ENCODE peak calls at places on chromosomes 7 and 10, in nine cellular contexts. One of them, this sample, is unnamed.

GRCh38 chr7:41508755-41509154 is 194.1 kb downstream of the INHBA start:
- DNase-seq in CD4-positive, alpha-beta memory T cell: no peak
- DNase-seq in fibroblast of villous mesenchyme: peak
- DNase-seq in fibroblast of lung: no peak
- DNase-seq in fibroblast of pulmonary artery: peak
- DNase-seq in A549: no peak
- DNase-seq in left lung: no peak
- DNase-seq in astrocyte of the spinal cord: no peak
- DNase-seq in CD8-positive, alpha-beta memory T cell: no peak
- DNase-seq in this sample: no peak

GRCh38 chr7:135645296-135645904 is 16.9 kb upstream of the STMP1 start:
- DNase-seq in CD4-positive, alpha-beta memory T cell: peak
- DNase-seq in fibroblast of villous mesenchyme: peak
- DNase-seq in fibroblast of lung: peak
- DNase-seq in fibroblast of pulmonary artery: peak
- DNase-seq in A549: peak
- DNase-seq in left lung: no peak
- DNase-seq in astrocyte of the spinal cord: peak
- DNase-seq in CD8-positive, alpha-beta memory T cell: no peak
- DNase-seq in this sample: peak

GRCh38 chr10:44925224-44925623 is 14.1 kb downstream of the TMEM72 start:
- DNase-seq in CD4-positive, alpha-beta memory T cell: no peak
- DNase-seq in fibroblast of villous mesenchyme: no peak
- DNase-seq in fibroblast of lung: peak
- DNase-seq in fibroblast of pulmonary artery: peak
- DNase-seq in A549: no peak
- DNase-seq in left lung: no peak
- DNase-seq in astrocyte of the spinal cord: no peak
- DNase-seq in CD8-positive, alpha-beta memory T cell: no peak
- DNase-seq in this sample: peak

GRCh38 chr7:108108131-108108530 is 22.0 kb downstream of the LAMB4 start:
- DNase-seq in CD4-positive, alpha-beta memory T cell: no peak
- DNase-seq in fibroblast of villous mesenchyme: no peak
- DNase-seq in fibroblast of lung: no peak
- DNase-seq in fibroblast of pulmonary artery: no peak
- DNase-seq in A549: no peak
- DNase-seq in left lung: no peak
- DNase-seq in astrocyte of the spinal cord: no peak
- DNase-seq in CD8-positive, alpha-beta memory T cell: no peak
- DNase-seq in this sample: no peak

GRCh38 chr10:59805043-59805442 is 51.8 kb upstream of the MRLN start:
- DNase-seq in CD4-positive, alpha-beta memory T cell: no peak
- DNase-seq in fibroblast of villous mesenchyme: no peak
- DNase-seq in fibroblast of lung: no peak
- DNase-seq in fibroblast of pulmonary artery: peak
- DNase-seq in A549: peak
- DNase-seq in left lung: no peak
- DNase-seq in astrocyte of the spinal cord: no peak
- DNase-seq in CD8-positive, alpha-beta memory T cell: no peak
- DNase-seq in this sample: peak

GRCh38 chr10:49610735-49611165 is 640 bp downstream of the SLC18A3 start:
- DNase-seq in CD4-positive, alpha-beta memory T cell: no peak
- DNase-seq in fibroblast of villous mesenchyme: no peak
- DNase-seq in fibroblast of lung: no peak
- DNase-seq in fibroblast of pulmonary artery: no peak
- DNase-seq in A549: no peak
- DNase-seq in left lung: no peak
- DNase-seq in astrocyte of the spinal cord: no peak
- DNase-seq in CD8-positive, alpha-beta memory T cell: no peak
- DNase-seq in this sample: no peak

GRCh38 chr7:81460646-81461045 is 309.2 kb downstream of the HGF start:
- DNase-seq in CD4-positive, alpha-beta memory T cell: no peak
- DNase-seq in fibroblast of villous mesenchyme: no peak
- DNase-seq in fibroblast of lung: no peak
- DNase-seq in fibroblast of pulmonary artery: no peak
- DNase-seq in A549: no peak
- DNase-seq in left lung: no peak
- DNase-seq in astrocyte of the spinal cord: no peak
- DNase-seq in CD8-positive, alpha-beta memory T cell: no peak
- DNase-seq in this sample: no peak

GRCh38 chr7:148772297-148773089 is 73.8 kb downstream of the CUL1 start:
- DNase-seq in CD4-positive, alpha-beta memory T cell: no peak
- DNase-seq in fibroblast of villous mesenchyme: peak
- DNase-seq in fibroblast of lung: peak
- DNase-seq in fibroblast of pulmonary artery: peak
- DNase-seq in A549: peak
- DNase-seq in left lung: no peak
- DNase-seq in astrocyte of the spinal cord: peak
- DNase-seq in CD8-positive, alpha-beta memory T cell: no peak
- DNase-seq in this sample: no peak

GRCh38 chr10:97481071-97481470 is 17.2 kb downstream of the MMS19 start:
- DNase-seq in CD4-positive, alpha-beta memory T cell: no peak
- DNase-seq in fibroblast of villous mesenchyme: no peak
- DNase-seq in fibroblast of lung: no peak
- DNase-seq in fibroblast of pulmonary artery: no peak
- DNase-seq in A549: no peak
- DNase-seq in left lung: no peak
- DNase-seq in astrocyte of the spinal cord: no peak
- DNase-seq in CD8-positive, alpha-beta memory T cell: no peak
- DNase-seq in this sample: no peak

GRCh38 chr7:132488634-132489302 is 87.5 kb downstream of the PLXNA4 start:
- DNase-seq in CD4-positive, alpha-beta memory T cell: no peak
- DNase-seq in fibroblast of villous mesenchyme: no peak
- DNase-seq in fibroblast of lung: peak
- DNase-seq in fibroblast of pulmonary artery: no peak
- DNase-seq in A549: no peak
- DNase-seq in left lung: no peak
- DNase-seq in astrocyte of the spinal cord: peak
- DNase-seq in CD8-positive, alpha-beta memory T cell: no peak
- DNase-seq in this sample: no peak

GRCh38 chr10:132148261-132149251 is 38.2 kb upstream of the DPYSL4 start:
- DNase-seq in CD4-positive, alpha-beta memory T cell: no peak
- DNase-seq in fibroblast of villous mesenchyme: no peak
- DNase-seq in fibroblast of lung: no peak
- DNase-seq in fibroblast of pulmonary artery: no peak
- DNase-seq in A549: no peak
- DNase-seq in left lung: peak
- DNase-seq in astrocyte of the spinal cord: no peak
- DNase-seq in CD8-positive, alpha-beta memory T cell: peak
- DNase-seq in this sample: no peak

GRCh38 chr10:121404611-121405010 is 193.6 kb downstream of the FGFR2 start:
- DNase-seq in CD4-positive, alpha-beta memory T cell: no peak
- DNase-seq in fibroblast of villous mesenchyme: no peak
- DNase-seq in fibroblast of lung: no peak
- DNase-seq in fibroblast of pulmonary artery: no peak
- DNase-seq in A549: no peak
- DNase-seq in left lung: no peak
- DNase-seq in astrocyte of the spinal cord: no peak
- DNase-seq in CD8-positive, alpha-beta memory T cell: no peak
- DNase-seq in this sample: no peak

GRCh38 chr10:22325272-22325947 is 4.5 kb downstream of the BMI1 start:
- DNase-seq in CD4-positive, alpha-beta memory T cell: peak
- DNase-seq in fibroblast of villous mesenchyme: peak
- DNase-seq in fibroblast of lung: peak
- DNase-seq in fibroblast of pulmonary artery: peak
- DNase-seq in A549: peak
- DNase-seq in left lung: peak
- DNase-seq in astrocyte of the spinal cord: peak
- DNase-seq in CD8-positive, alpha-beta memory T cell: peak
- DNase-seq in this sample: no peak

GRCh38 chr10:13880760-13881159 is 294.0 kb downstream of the PRPF18 start:
- DNase-seq in CD4-positive, alpha-beta memory T cell: no peak
- DNase-seq in fibroblast of villous mesenchyme: no peak
- DNase-seq in fibroblast of lung: no peak
- DNase-seq in fibroblast of pulmonary artery: no peak
- DNase-seq in A549: no peak
- DNase-seq in left lung: no peak
- DNase-seq in astrocyte of the spinal cord: no peak
- DNase-seq in CD8-positive, alpha-beta memory T cell: no peak
- DNase-seq in this sample: no peak

GRCh38 chr10:96618648-96619047 is 31.8 kb upstream of the TM9SF3 start:
- DNase-seq in CD4-positive, alpha-beta memory T cell: no peak
- DNase-seq in fibroblast of villous mesenchyme: peak
- DNase-seq in fibroblast of lung: peak
- DNase-seq in fibroblast of pulmonary artery: peak
- DNase-seq in A549: no peak
- DNase-seq in left lung: no peak
- DNase-seq in astrocyte of the spinal cord: peak
- DNase-seq in CD8-positive, alpha-beta memory T cell: no peak
- DNase-seq in this sample: no peak

GRCh38 chr10:132597654-132598053 is 60.1 kb downstream of the INPP5A start:
- DNase-seq in CD4-positive, alpha-beta memory T cell: no peak
- DNase-seq in fibroblast of villous mesenchyme: no peak
- DNase-seq in fibroblast of lung: no peak
- DNase-seq in fibroblast of pulmonary artery: no peak
- DNase-seq in A549: no peak
- DNase-seq in left lung: no peak
- DNase-seq in astrocyte of the spinal cord: no peak
- DNase-seq in CD8-positive, alpha-beta memory T cell: no peak
- DNase-seq in this sample: no peak

GRCh38 chr10:32049113-32049512 is 7.1 kb downstream of the KIF5B start:
- DNase-seq in CD4-positive, alpha-beta memory T cell: no peak
- DNase-seq in fibroblast of villous mesenchyme: no peak
- DNase-seq in fibroblast of lung: peak
- DNase-seq in fibroblast of pulmonary artery: no peak
- DNase-seq in A549: no peak
- DNase-seq in left lung: no peak
- DNase-seq in astrocyte of the spinal cord: peak
- DNase-seq in CD8-positive, alpha-beta memory T cell: no peak
- DNase-seq in this sample: no peak

DNA sequence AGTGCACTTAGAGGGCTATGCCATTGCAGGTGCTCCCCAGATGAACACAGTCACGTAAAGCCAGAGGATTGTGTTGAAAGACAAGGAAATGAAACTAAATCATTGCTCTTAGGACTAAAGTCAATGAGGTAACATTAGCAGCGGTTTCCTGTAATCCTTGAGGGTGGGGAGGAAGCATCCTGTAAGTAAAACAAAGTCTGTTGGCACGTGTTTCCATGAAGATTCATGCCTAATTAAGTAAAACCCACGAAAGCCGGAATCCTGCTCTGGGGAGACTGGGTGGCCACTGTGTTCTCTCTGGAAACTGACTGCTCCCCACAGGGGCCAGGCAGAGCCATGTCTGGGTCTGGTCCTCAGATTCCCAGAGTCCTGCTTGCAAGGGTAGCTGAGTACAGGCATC is 18.3 kb downstream of the STEAP1B start:
- DNase-seq in CD4-positive, alpha-beta memory T cell: no peak
- DNase-seq in fibroblast of villous mesenchyme: peak
- DNase-seq in fibroblast of lung: peak
- DNase-seq in fibroblast of pulmonary artery: no peak
- DNase-seq in A549: no peak
- DNase-seq in left lung: no peak
- DNase-seq in astrocyte of the spinal cord: no peak
- DNase-seq in CD8-positive, alpha-beta memory T cell: no peak
- DNase-seq in this sample: peak
- H3K4me3 ChIP-seq in CD4-positive, alpha-beta memory T cell: no peak
- H3K4me3 ChIP-seq in fibroblast of villous mesenchyme: no peak
- H3K4me3 ChIP-seq in fibroblast of lung: no peak
- H3K4me3 ChIP-seq in fibroblast of pulmonary artery: no peak
- H3K4me3 ChIP-seq in A549: no peak
- H3K4me3 ChIP-seq in left lung: no peak
- H3K4me3 ChIP-seq in astrocyte of the spinal cord: no peak
- H3K4me3 ChIP-seq in CD8-positive, alpha-beta memory T cell: no peak
- H3K4me3 ChIP-seq in this sample: no peak

DNA sequence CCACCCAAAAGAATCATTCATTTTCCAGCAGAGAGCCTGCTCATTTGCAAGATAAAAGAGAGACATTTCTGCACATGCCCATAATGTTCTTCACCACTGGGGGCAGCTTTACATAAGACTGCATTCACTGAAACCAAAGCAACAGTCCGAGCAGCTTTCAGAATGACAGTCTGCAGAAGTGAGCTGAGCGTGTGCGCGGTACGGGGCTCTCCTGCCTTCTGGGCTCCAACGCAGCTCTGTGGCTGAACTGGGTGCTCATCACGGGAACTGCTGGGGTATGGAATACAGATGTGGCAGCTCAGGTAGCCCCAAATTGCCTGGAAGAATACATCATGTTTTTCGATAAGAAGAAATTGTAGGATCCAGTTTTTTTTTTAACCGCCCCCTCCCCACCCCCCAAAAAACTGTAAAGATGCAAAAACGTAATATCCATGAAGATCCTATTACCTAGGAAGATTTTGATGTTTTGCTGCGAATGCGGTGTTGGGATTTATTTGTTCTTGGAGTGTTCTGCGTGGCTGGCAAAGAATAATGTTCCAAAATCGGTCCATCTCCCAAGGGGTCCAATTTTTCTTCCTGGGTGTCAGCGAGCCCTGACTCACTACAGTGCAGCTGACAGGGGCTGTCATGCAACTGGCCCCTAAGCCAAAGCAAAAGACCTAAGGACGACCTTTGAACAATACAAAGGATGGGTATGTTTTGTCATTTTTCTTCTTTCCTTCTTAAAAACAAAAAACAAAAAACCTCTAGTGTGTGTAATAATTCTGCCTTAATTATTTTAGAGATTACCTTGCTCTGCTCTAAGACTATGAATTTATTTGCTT is at the start of gene LRRTM3:
- DNase-seq in CD4-positive, alpha-beta memory T cell: peak
- DNase-seq in fibroblast of villous mesenchyme: peak
- DNase-seq in fibroblast of lung: peak
- DNase-seq in fibroblast of pulmonary artery: peak
- DNase-seq in A549: peak
- DNase-seq in left lung: no peak
- DNase-seq in astrocyte of the spinal cord: peak
- DNase-seq in CD8-positive, alpha-beta memory T cell: no peak
- DNase-seq in this sample: peak
- H3K4me3 ChIP-seq in CD4-positive, alpha-beta memory T cell: no peak
- H3K4me3 ChIP-seq in fibroblast of villous mesenchyme: no peak
- H3K4me3 ChIP-seq in fibroblast of lung: peak
- H3K4me3 ChIP-seq in fibroblast of pulmonary artery: no peak
- H3K4me3 ChIP-seq in A549: no peak
- H3K4me3 ChIP-seq in left lung: no peak
- H3K4me3 ChIP-seq in astrocyte of the spinal cord: peak
- H3K4me3 ChIP-seq in CD8-positive, alpha-beta memory T cell: no peak
- H3K4me3 ChIP-seq in this sample: no peak

GRCh38 chr10:68870545-68871104 is 30.5 kb upstream of the DDX50 start:
- DNase-seq in CD4-positive, alpha-beta memory T cell: peak
- DNase-seq in fibroblast of villous mesenchyme: no peak
- DNase-seq in fibroblast of lung: no peak
- DNase-seq in fibroblast of pulmonary artery: no peak
- DNase-seq in A549: no peak
- DNase-seq in left lung: no peak
- DNase-seq in astrocyte of the spinal cord: no peak
- DNase-seq in CD8-positive, alpha-beta memory T cell: no peak
- DNase-seq in this sample: peak
- H3K4me3 ChIP-seq in CD4-positive, alpha-beta memory T cell: no peak
- H3K4me3 ChIP-seq in fibroblast of villous mesenchyme: no peak
- H3K4me3 ChIP-seq in fibroblast of lung: no peak
- H3K4me3 ChIP-seq in fibroblast of pulmonary artery: no peak
- H3K4me3 ChIP-seq in A549: no peak
- H3K4me3 ChIP-seq in left lung: no peak
- H3K4me3 ChIP-seq in astrocyte of the spinal cord: no peak
- H3K4me3 ChIP-seq in CD8-positive, alpha-beta memory T cell: no peak
- H3K4me3 ChIP-seq in this sample: no peak

DNA sequence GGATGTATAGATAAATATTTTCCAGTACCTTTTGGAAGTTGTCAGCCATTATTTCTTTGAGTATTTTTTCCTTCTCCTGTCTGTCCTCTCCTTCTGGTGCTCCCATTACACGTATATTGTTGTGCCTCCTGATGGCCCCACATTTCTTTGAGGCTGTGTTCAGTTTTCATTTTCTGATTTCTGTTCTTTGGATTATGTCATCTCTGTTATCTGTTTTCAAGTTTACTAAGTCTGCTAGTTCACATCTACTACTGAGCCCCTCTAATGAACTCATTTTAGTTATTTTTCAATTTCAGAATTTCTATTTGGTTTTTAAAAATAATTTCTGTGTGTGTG is 16.3 kb downstream of the RBM33 start:
- DNase-seq in CD4-positive, alpha-beta memory T cell: no peak
- DNase-seq in fibroblast of villous mesenchyme: no peak
- DNase-seq in fibroblast of lung: no peak
- DNase-seq in fibroblast of pulmonary artery: no peak
- DNase-seq in A549: no peak
- DNase-seq in left lung: no peak
- DNase-seq in astrocyte of the spinal cord: no peak
- DNase-seq in CD8-positive, alpha-beta memory T cell: no peak
- DNase-seq in this sample: no peak
- H3K4me3 ChIP-seq in CD4-positive, alpha-beta memory T cell: no peak
- H3K4me3 ChIP-seq in fibroblast of villous mesenchyme: no peak
- H3K4me3 ChIP-seq in fibroblast of lung: no peak
- H3K4me3 ChIP-seq in fibroblast of pulmonary artery: no peak
- H3K4me3 ChIP-seq in A549: no peak
- H3K4me3 ChIP-seq in left lung: no peak
- H3K4me3 ChIP-seq in astrocyte of the spinal cord: no peak
- H3K4me3 ChIP-seq in CD8-positive, alpha-beta memory T cell: no peak
- H3K4me3 ChIP-seq in this sample: no peak